ENCODE peak calls at places on chromosome 22, in six cellular contexts. H is H1, N is H9, B is IMR-90, C is neuronal stem cell, T is trophoblast cell. L is an unnamed sample. For H3K9me3, the result is how much of the 10 kb centered on the place peaks cover.

GRCh38 chr22:36580846-36581245 is 51.9 kb upstream of the EIF3D start:
- DNase-seq in H (no peak), N (no peak), B (no peak), C (no peak), T (peak), L (no peak)

GRCh38 chr22:35686298-35686697 is 31.4 kb upstream of the APOL5 start:
- DNase-seq in H (no peak), N (no peak), B (no peak), C (no peak), T (no peak), L (no peak)

GRCh38 chr22:23793326-23793725 is 6.6 kb downstream of the SMARCB1 start:
- DNase-seq in H (no peak), N (no peak), B (no peak), C (no peak), T (peak), L (no peak)

GRCh38 chr22:36971726-36972125 is 47.5 kb downstream of the TST start:
- DNase-seq in H (no peak), N (no peak), B (no peak), C (no peak), T (no peak), L (no peak)

GRCh38 chr22:46360097-46360496 is 24.6 kb downstream of the TRMU start:
- DNase-seq in H (no peak), N (no peak), B (no peak), C (no peak), T (no peak), L (no peak)

GRCh38 chr22:23118647-23119491 is 22.9 kb downstream of the RSPH14 start:
- DNase-seq in H (no peak), N (no peak), B (no peak), C (no peak), T (no peak), L (no peak)

GRCh38 chr22:28759861-28760560 is 12.5 kb upstream of the CCDC117 start:
- DNase-seq in H (peak), N (peak), B (peak), C (no peak), T (no peak), L (peak)

GRCh38 chr22:46057762-46058420 is 80.9 kb upstream of the WNT7B start:
- DNase-seq in H (no peak), N (peak), B (no peak), C (no peak), T (no peak), L (no peak)

GRCh38 chr22:20810645-20811044 is 36.7 kb downstream of the SERPIND1 start:
- DNase-seq in H (no peak), N (no peak), B (no peak), C (no peak), T (no peak), L (no peak)

GRCh38 chr22:19965771-19966709 is 24.4 kb upstream of the TXNRD2 start:
- DNase-seq in H (no peak), N (peak), B (no peak), C (no peak), T (peak), L (no peak)

GRCh38 chr22:35586771-35587170 is 30.4 kb downstream of the MB start:
- DNase-seq in H (no peak), N (no peak), B (no peak), C (no peak), T (no peak), L (no peak)

GRCh38 chr22:22709719-22710445 is 65.5 kb downstream of the GGTLC2 start:
- DNase-seq in H (no peak), N (peak), B (no peak), C (no peak), T (no peak), L (no peak)

GRCh38 chr22:40799008-40799407 is 20.1 kb downstream of the SLC25A17 start:
- DNase-seq in H (no peak), N (no peak), B (no peak), C (no peak), T (no peak), L (no peak)

GRCh38 chr22:40033586-40034380 is 39.0 kb downstream of the FAM83F start:
- DNase-seq in H (no peak), N (no peak), B (no peak), C (no peak), T (no peak), L (no peak)

GRCh38 chr22:26416670-26417270 is 12.3 kb upstream of the ASPHD2 start:
- DNase-seq in H (peak), N (peak), B (peak), C (no peak), T (peak), L (peak)
- H4K91ac ChIP-seq in H (no peak), N (no peak), B (no peak), C (no peak), T (peak), L (no peak)

GRCh38 chr22:49697047-49697446 is 130.6 kb downstream of the BRD1 start:
- DNase-seq in H (no peak), N (no peak), B (no peak), C (no peak), T (no peak), L (no peak)
- H3K9me3 ChIP-seq in H (under half), N (under half), B (under half), C (under half), T (under half), L (under half)

DNA sequence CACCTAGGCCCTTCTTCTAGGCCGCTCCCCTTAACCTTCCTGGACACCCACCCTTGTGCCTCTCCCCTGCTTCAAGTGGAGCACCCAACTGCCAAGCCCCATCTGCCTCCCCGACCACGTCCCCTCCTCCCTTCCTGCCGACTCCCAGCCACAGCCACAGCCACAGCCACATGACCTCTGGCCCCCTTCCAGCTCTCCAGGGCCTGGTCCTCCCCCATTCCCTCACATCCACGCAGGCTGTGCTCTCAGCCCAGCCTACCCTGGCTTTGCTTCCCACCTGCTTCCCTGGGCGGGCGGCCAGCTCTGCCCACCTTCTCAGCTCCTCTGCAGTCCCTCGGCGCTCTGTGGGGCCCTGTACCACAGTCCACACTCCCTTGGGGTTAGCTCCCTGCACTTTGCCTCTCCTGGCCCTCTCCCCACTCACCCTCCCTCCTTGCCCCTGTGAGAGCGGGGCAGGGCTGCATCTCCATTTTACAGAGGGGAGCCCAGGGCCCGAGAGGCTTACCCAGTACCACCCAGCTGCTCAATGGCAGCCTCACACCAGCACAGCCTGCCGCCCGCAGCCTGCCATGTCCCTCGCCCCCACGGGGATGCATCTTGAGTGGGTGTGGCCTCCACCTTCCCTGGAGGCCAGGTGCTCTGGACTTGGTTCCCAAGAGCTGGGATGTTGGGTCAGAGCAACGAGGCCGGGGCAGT is 20.3 kb downstream of the PARVG start:
- DNase-seq in H (no peak), N (no peak), B (no peak), C (no peak), T (no peak), L (no peak)
- H4K91ac ChIP-seq in H (no peak), N (no peak), B (peak), C (peak), T (no peak), L (no peak)

GRCh38 chr22:48782817-48783511 is 1044.7 kb downstream of the BRD1 start:
- DNase-seq in H (no peak), N (peak), B (no peak), C (peak), T (no peak), L (no peak)

GRCh38 chr22:48782326-48782725 is 1045.3 kb downstream of the BRD1 start:
- DNase-seq in H (no peak), N (no peak), B (no peak), C (no peak), T (no peak), L (no peak)

GRCh38 chr22:48780597-48781277 is 1046.9 kb downstream of the BRD1 start:
- DNase-seq in H (no peak), N (no peak), B (no peak), C (no peak), T (no peak), L (no peak)

GRCh38 chr22:48781391-48781790 is 1046.3 kb downstream of the BRD1 start:
- DNase-seq in H (no peak), N (no peak), B (no peak), C (no peak), T (no peak), L (no peak)

DNA sequence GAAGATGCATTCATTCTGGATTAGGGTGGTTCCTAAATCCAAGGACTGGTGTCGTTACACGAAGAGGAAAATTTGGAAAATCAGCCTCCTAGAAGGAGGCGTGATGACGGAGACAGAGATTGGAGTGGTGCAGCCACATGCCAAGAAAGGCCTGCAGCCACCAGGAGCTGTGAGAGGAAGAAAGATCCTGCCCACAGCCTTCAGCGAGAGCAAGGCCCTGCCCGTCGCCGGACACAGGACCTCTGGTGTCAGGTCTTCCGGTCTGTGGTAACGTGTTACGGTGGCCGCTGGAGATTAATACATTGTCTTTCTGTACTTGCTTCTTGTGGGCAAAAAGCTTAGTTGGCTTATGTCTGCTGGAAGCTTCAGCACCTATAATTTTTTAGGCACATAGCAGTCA is 1045.8 kb downstream of the BRD1 start:
- DNase-seq in H (no peak), N (no peak), B (no peak), C (no peak), T (no peak), L (no peak)
- H3K9me3 ChIP-seq in H (under half), N (under half), B (half or more), C (under half), T (under half), L (under half)

DNA sequence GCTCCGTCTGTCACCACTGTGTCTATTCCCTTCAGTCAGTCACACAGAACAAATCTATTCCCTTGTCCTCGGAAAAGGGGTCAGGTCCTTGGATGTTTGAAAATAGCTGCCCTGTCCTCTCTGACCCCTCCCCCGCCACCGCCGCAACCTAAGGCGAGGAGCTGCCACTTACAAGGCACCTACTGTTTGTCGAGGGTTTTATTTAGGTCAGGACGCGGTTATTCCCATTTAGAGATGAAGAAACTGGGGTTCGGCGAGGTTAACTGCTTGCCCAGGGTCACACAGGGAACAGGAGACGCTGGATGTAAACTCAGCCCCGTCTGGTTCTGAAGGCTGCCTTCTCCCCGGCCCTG is 1468.1 kb downstream of the BRD1 start:
- DNase-seq in H (no peak), N (no peak), B (no peak), C (no peak), T (no peak), L (no peak)
- H4K91ac ChIP-seq in H (no peak), N (no peak), B (no peak), C (no peak), T (no peak), L (no peak)

GRCh38 chr22:47452184-47452583 is 689.7 kb downstream of the TBC1D22A start:
- DNase-seq in H (no peak), N (no peak), B (no peak), C (no peak), T (no peak), L (no peak)

GRCh38 chr22:47448231-47449035 is 686.0 kb downstream of the TBC1D22A start:
- DNase-seq in H (no peak), N (peak), B (no peak), C (no peak), T (no peak), L (no peak)

GRCh38 chr22:47449508-47450270 is 687.2 kb downstream of the TBC1D22A start:
- DNase-seq in H (no peak), N (no peak), B (no peak), C (no peak), T (no peak), L (no peak)

GRCh38 chr22:47453049-47453448 is 690.6 kb downstream of the TBC1D22A start:
- DNase-seq in H (no peak), N (no peak), B (no peak), C (no peak), T (no peak), L (no peak)

GRCh38 chr22:47450876-47451475 is 688.5 kb downstream of the TBC1D22A start:
- DNase-seq in H (no peak), N (no peak), B (no peak), C (no peak), T (no peak), L (no peak)
- H3K9me3 ChIP-seq in H (half or more), N (half or more), B (half or more), C (under half), T (half or more), L (under half)

L was measured in mesenchymal stem cell.